ENCODE peak calls at places on chromosome X, in seven cellular contexts. S, B, P, Y, H, N and F are unnamed samples.
A peak's percentile ranks its signal among the peaks of the same experiment; 100 is the strongest.

GRCh38 chrX:13373807-13374187 is 53.9 kb upstream of the ATXN3L start:
- DNase-seq in P (no peak), B (no peak), N (no peak), H (peak; percentile 48), Y (no peak), S (no peak), F (no peak)

GRCh38 chrX:10656214-10656613 is 35.8 kb upstream of the MID1 start:
- DNase-seq in H (no peak), S (no peak), B (no peak), N (no peak), Y (no peak), P (peak; percentile 63), F (no peak)

GRCh38 chrX:10574663-10575062 is 45.7 kb downstream of the MID1 start:
- DNase-seq in P (no peak), N (no peak), S (no peak), B (no peak), Y (no peak), H (peak; percentile 10), F (no peak)

GRCh38 chrX:123217077-123217476 is 33.0 kb downstream of the GRIA3 start:
- DNase-seq in B (no peak), Y (no peak), S (no peak), H (peak; percentile 73), P (no peak), N (no peak), F (no peak)

GRCh38 chrX:16754019-16754418 is 32.2 kb upstream of the TXLNG start:
- DNase-seq in N (no peak), Y (no peak), S (no peak), H (no peak), P (no peak), B (no peak), F (no peak)

GRCh38 chrX:19899234-19899788 is 11.9 kb upstream of the SH3KBP1 start:
- DNase-seq in B (no peak), H (no peak), S (no peak), P (no peak), N (no peak), Y (no peak), F (no peak)

GRCh38 chrX:111568356-111568755 is 56.9 kb downstream of the SERTM2 start:
- DNase-seq in N (no peak), S (no peak), H (peak; percentile 10), B (no peak), P (no peak), Y (no peak), F (no peak)

GRCh38 chrX:44062842-44063241 is 89.7 kb upstream of the NDP start:
- DNase-seq in N (no peak), S (no peak), Y (no peak), H (no peak), P (no peak), B (no peak), F (no peak)

GRCh38 chrX:69286546-69286906 is 121.3 kb upstream of the PJA1 start:
- DNase-seq in S (no peak), P (no peak), N (no peak), B (no peak), Y (no peak), H (no peak), F (no peak)

GRCh38 chrX:23436875-23437274 is 102.2 kb downstream of the PTCHD1 start:
- DNase-seq in H (no peak), Y (no peak), B (no peak), N (no peak), S (no peak), P (no peak), F (no peak)

GRCh38 chrX:148316446-148316845 is 184.0 kb upstream of the AFF2 start:
- DNase-seq in P (no peak), N (no peak), H (no peak), S (peak; percentile 2), B (no peak), Y (no peak), F (no peak)

GRCh38 chrX:31590581-31591113 is 518.8 kb upstream of the FTHL17 start:
- DNase-seq in P (no peak), S (no peak), N (no peak), Y (no peak), B (no peak), H (peak; percentile 27), F (no peak)

GRCh38 chrX:13341491-13342101 is 21.7 kb upstream of the ATXN3L start:
- DNase-seq in S (no peak), H (no peak), P (no peak), N (no peak), B (no peak), Y (no peak), F (no peak)

GRCh38 chrX:108230562-108230961 is 139.0 kb downstream of the ATG4A start:
- DNase-seq in S (no peak), B (no peak), H (no peak), P (no peak), Y (no peak), N (no peak), F (no peak)

GRCh38 chrX:133527825-133528224 is 112.5 kb upstream of the GPC4 start:
- DNase-seq in P (no peak), Y (no peak), N (no peak), S (no peak), H (no peak), B (no peak), F (no peak)

GRCh38 chrX:57289089-57289488 is 2.6 kb downstream of the FAAH2 start:
- DNase-seq in N (no peak), H (no peak), P (no peak), S (no peak), B (no peak), Y (no peak), F (no peak)

GRCh38 chrX:73563740-73564073 is 710 bp downstream of the CHIC1 start:
- DNase-seq in Y (no peak), S (no peak), P (no peak), N (no peak), B (no peak), H (peak; percentile 9), F (no peak)

GRCh38 chrX:104195489-104196084 is 29.3 kb downstream of the FAM199X start:
- DNase-seq in B (no peak), N (peak; percentile 1), P (no peak), S (peak; percentile 0), H (peak; percentile 10), Y (peak; percentile 40), F (no peak)

GRCh38 chrX:17036172-17036961 is 89.9 kb downstream of the REPS2 start:
- DNase-seq in N (no peak), H (no peak), S (no peak), P (no peak), Y (no peak), B (no peak), F (no peak)

GRCh38 chrX:104668550-104668949 is 102.6 kb downstream of the IL1RAPL2 start:
- DNase-seq in B (no peak), S (no peak), N (no peak), H (no peak), Y (no peak), P (no peak), F (no peak)

GRCh38 chrX:120753413-120754251 is 122.0 kb downstream of the CT47B1 start:
- DNase-seq in S (no peak), B (no peak), Y (no peak), H (no peak), P (no peak), N (no peak), F (no peak)

GRCh38 chrX:69195197-69195596 is 29.9 kb upstream of the PJA1 start:
- DNase-seq in Y (no peak), S (no peak), H (no peak), P (no peak), N (no peak), B (no peak), F (no peak)

GRCh38 chrX:136909706-136910564 is 29.4 kb upstream of the RBMX start:
- DNase-seq in H (peak; percentile 77), S (peak; percentile 1), Y (peak; percentile 64), P (peak; percentile 69), N (peak; percentile 39), B (peak; percentile 56), F (peak; percentile 73)

GRCh38 chrX:77442728-77443127 is 4.5 kb upstream of the FGF16 start:
- DNase-seq in B (no peak), H (peak; percentile 49), Y (no peak), N (no peak), P (no peak), S (no peak), F (no peak)

GRCh38 chrX:3659761-3660160 is 53.7 kb downstream of the PRKX start:
- DNase-seq in S (no peak), Y (no peak), B (no peak), N (no peak), P (no peak), H (no peak), F (no peak)

GRCh38 chrX:24025741-24026402 is 1.1 kb downstream of the KLHL15 start:
- DNase-seq in P (peak; percentile 6), Y (no peak), N (no peak), B (no peak), H (peak; percentile 16), S (peak; percentile 6), F (no peak)

GRCh38 chrX:53281321-53281822 is at the start of gene IQSEC2:
- DNase-seq in B (peak; percentile 70), P (peak; percentile 13), N (no peak), Y (no peak), H (peak; percentile 77), S (no peak), F (peak; percentile 13)

GRCh38 chrX:13254076-13254785 is 65.6 kb downstream of the ATXN3L start:
- DNase-seq in N (no peak), P (peak; percentile 16), B (no peak), H (peak; percentile 11), Y (peak; percentile 21), S (no peak), F (peak; percentile 5)

GRCh38 chrX:153635388-153635787 is 11.6 kb upstream of the DUSP9 start:
- DNase-seq in B (no peak), H (no peak), Y (no peak), S (no peak), N (no peak), P (no peak), F (no peak)

GRCh38 chrX:10755477-10756334 is 135.3 kb upstream of the MID1 start:
- DNase-seq in S (peak; percentile 0), Y (no peak), N (no peak), P (no peak), H (peak; percentile 61), B (no peak), F (peak; percentile 34)

GRCh38 chrX:151226941-151227340 is 50.6 kb downstream of the GPR50 start:
- DNase-seq in B (no peak), N (no peak), S (no peak), Y (no peak), H (no peak), P (no peak), F (no peak)

GRCh38 chrX:70979136-70979762 is 48.4 kb upstream of the SLC7A3 start:
- DNase-seq in Y (no peak), S (no peak), P (no peak), B (no peak), H (peak; percentile 59), N (no peak), F (no peak)